ENCODE peak calls at places on chromosome 2, in four cellular contexts. Y is right lobe of liver, R is dorsolateral prefrontal cortex, Q is OCI-LY7. V is an unnamed sample.

GRCh38 chr2:11901351-11902069 is 155.1 kb downstream of the LPIN1 start:
- DNase-seq in Y (no peak), Q (no peak), R (no peak), V (peak)

GRCh38 chr2:109612991-109613921 is 510 bp downstream of the SEPTIN10 start:
- DNase-seq in R (no peak), Q (no peak), Y (peak), V (no peak)

GRCh38 chr2:145380436-145381017 is 860.6 kb upstream of the ZEB2 start:
- DNase-seq in Q (no peak), R (no peak), Y (no peak), V (no peak)

GRCh38 chr2:18980778-18981104 is 377.7 kb downstream of the OSR1 start:
- DNase-seq in Q (no peak), Y (no peak), R (no peak), V (no peak)

GRCh38 chr2:176139621-176140020 is 10.1 kb downstream of the HOXD8 start:
- DNase-seq in R (no peak), Q (no peak), Y (no peak), V (no peak)

GRCh38 chr2:172947461-172947860 is 128.2 kb upstream of the MAP3K20 start:
- DNase-seq in Y (no peak), Q (no peak), R (no peak), V (no peak)

GRCh38 chr2:220215785-220216184 is 588.4 kb downstream of the SLC4A3 start:
- DNase-seq in Q (no peak), R (no peak), Y (no peak), V (no peak)

GRCh38 chr2:230343747-230344146 is 16.8 kb downstream of the SP140L start:
- DNase-seq in Y (no peak), R (no peak), Q (no peak), V (no peak)

GRCh38 chr2:161586517-161587167 is 37.6 kb upstream of the SLC4A10 start:
- DNase-seq in R (no peak), Y (no peak), Q (peak), V (no peak)

GRCh38 chr2:31318360-31319336 is 84.7 kb downstream of the EHD3 start:
- DNase-seq in Q (peak), R (no peak), Y (no peak), V (peak)

GRCh38 chr2:211128287-211128686 is 571.9 kb downstream of the CPS1 start:
- DNase-seq in Y (no peak), Q (no peak), R (no peak), V (no peak)

GRCh38 chr2:226272435-226272834 is 527.2 kb downstream of the IRS1 start:
- DNase-seq in R (no peak), Y (no peak), Q (no peak), V (no peak)

GRCh38 chr2:186848873-186849578 is at the start of gene ZSWIM2:
- DNase-seq in Y (peak), R (peak), Q (no peak), V (no peak)
- H3K4me3 ChIP-seq in Y (peak), R (peak), Q (no peak), V (peak)

GRCh38 chr2:153568105-153568504 is 89.5 kb upstream of the RPRM start:
- DNase-seq in R (no peak), Q (no peak), Y (no peak), V (no peak)

GRCh38 chr2:153567367-153567766 is 88.8 kb upstream of the RPRM start:
- DNase-seq in R (no peak), Y (no peak), Q (no peak), V (no peak)
- H3K4me3 ChIP-seq in R (no peak), Y (no peak), Q (no peak), V (no peak)

DNA sequence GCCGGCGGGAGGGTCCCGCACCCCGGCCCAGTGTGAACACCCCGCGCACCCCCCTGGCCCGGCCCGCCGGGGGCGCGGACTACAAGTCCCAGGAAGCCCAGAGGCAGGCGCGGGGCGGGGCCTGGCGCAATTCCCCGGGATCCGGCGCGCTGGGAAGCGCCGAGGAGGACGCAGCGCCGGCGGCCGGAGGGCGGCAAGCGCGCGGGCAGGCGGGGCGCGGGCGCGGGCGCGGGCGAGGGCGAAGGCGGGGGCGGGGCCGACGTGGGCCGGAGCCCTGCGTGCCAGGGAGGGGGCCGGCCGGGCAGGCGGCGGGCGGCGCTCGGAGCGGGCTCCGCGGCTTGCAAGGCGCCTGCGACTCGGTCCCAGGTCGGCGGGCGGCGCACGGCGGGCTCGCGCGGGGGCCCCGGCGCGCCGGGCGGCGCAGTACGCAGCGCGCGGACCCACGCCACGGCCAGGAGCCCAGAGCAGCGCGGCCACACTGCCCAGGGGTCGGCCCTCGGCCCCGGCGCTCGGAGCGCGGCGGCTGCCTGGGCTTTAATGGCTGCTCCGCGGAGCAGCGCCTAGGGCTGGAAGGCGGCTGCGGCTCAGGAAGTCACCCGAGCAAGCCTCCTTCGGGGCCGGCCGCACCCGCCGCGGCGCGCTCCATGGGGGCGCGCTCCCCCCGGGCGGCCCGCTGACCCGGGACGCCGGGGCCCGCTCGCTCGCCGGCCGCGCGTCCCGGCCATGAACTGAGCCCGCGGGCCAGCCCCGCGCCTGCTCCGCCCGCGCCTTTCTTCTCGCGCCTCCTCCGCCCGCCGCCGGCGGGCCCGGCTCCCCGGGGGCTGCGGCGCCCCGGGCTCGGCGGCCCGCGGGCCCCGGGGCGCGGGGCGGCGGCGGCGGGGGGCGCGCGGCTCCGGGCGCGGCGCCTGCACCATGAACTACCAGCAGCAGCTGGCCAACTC is at the start of gene AGAP1:
- DNase-seq in Y (peak), Q (no peak), R (peak), V (no peak)
- H3K4me3 ChIP-seq in Y (peak), Q (no peak), R (peak), V (peak)

GRCh38 chr2:207163053-207163814 is 2.5 kb downstream of the KLF7 start:
- DNase-seq in Q (no peak), Y (no peak), R (no peak), V (no peak)
- H3K4me3 ChIP-seq in Q (no peak), Y (peak), R (peak), V (peak)

GRCh38 chr2:75619992-75620740 is 26.4 kb upstream of the MRPL19 start:
- DNase-seq in Y (no peak), Q (no peak), R (no peak), V (no peak)
- H3K4me3 ChIP-seq in Y (no peak), Q (no peak), R (no peak), V (no peak)

GRCh38 chr2:217929757-217930707 is 72.8 kb downstream of the TNS1 start:
- DNase-seq in R (no peak), Q (no peak), Y (peak), V (no peak)
- H3K4me3 ChIP-seq in R (no peak), Q (no peak), Y (no peak), V (no peak)

GRCh38 chr2:111896576-111896975 is 1.8 kb upstream of the MERTK start:
- DNase-seq in R (no peak), Q (no peak), Y (no peak), V (no peak)

GRCh38 chr2:111897924-111898702 is at the start of gene MERTK:
- DNase-seq in Y (peak), R (peak), Q (no peak), V (no peak)

GRCh38 chr2:111896007-111896406 is 2.4 kb upstream of the MERTK start:
- DNase-seq in Q (no peak), R (no peak), Y (no peak), V (no peak)

GRCh38 chr2:111898703-111899514 is 502 bp downstream of the MERTK start:
- DNase-seq in R (no peak), Y (peak), Q (no peak), V (no peak)

GRCh38 chr2:111897630-111897923 is 830 bp upstream of the MERTK start:
- DNase-seq in R (no peak), Y (no peak), Q (no peak), V (no peak)
- H3K4me3 ChIP-seq in R (peak), Y (peak), Q (no peak), V (peak)

GRCh38 chr2:24352664-24353063 is 7.7 kb downstream of the ITSN2 start:
- DNase-seq in R (no peak), Y (no peak), Q (no peak), V (no peak)

GRCh38 chr2:24353364-24353763 is 7.0 kb downstream of the ITSN2 start:
- DNase-seq in Y (no peak), R (no peak), Q (no peak), V (no peak)

GRCh38 chr2:24354899-24355298 is 5.4 kb downstream of the ITSN2 start:
- DNase-seq in Y (no peak), Q (peak), R (no peak), V (no peak)

GRCh38 chr2:24353933-24354332 is 6.4 kb downstream of the ITSN2 start:
- DNase-seq in R (no peak), Q (no peak), Y (no peak), V (no peak)

DNA sequence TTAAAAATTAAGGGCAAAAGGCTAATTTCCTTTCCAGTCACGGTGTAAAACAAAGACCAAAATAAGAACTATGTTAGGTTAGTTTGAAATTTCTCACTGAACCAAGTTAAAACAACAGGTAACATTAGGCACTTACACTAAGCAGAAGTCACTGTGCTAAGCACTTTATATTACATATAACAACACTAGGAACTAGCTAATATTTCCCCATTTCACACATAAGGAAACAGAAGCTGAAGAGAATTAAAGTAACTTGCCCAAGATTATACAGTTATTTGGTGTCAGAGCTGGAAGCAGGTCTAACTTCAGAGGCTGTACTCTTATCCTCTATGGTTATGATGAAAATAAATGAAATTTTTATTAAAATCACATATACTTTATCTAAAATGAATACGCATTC is 6.0 kb downstream of the ITSN2 start:
- DNase-seq in R (no peak), Q (no peak), Y (no peak), V (no peak)
- H3K4me3 ChIP-seq in R (no peak), Q (no peak), Y (no peak), V (no peak)

GRCh38 chr2:112669667-112670066 is 23.9 kb downstream of the SLC20A1 start:
- DNase-seq in Y (no peak), R (no peak), Q (no peak), V (no peak)
- H3K4me3 ChIP-seq in Y (no peak), R (no peak), Q (no peak), V (no peak)

GRCh38 chr2:218859556-218859993 is at the start of gene WNT6:
- DNase-seq in Y (no peak), R (no peak), Q (no peak), V (no peak)
- H3K4me3 ChIP-seq in Y (no peak), R (peak), Q (peak), V (peak)

V was measured in vagina.